ENCODE peak calls at places on chromosomes 1 and 21, in six cellular contexts. S, L, B, D, J and C are unnamed samples.

GRCh38 chr21:46002841-46003574 is 21.4 kb downstream of the COL6A1 start:
- DNase-seq in S (peak), L (peak), D (no peak), B (no peak), J (peak), C (no peak)

GRCh38 chr1:18597159-18598042 is 33.2 kb upstream of the PAX7 start:
- DNase-seq in J (peak), S (peak), L (peak), D (peak), B (peak), C (no peak)

GRCh38 chr1:64111787-64112186 is 91.6 kb upstream of the UBE2U start:
- DNase-seq in B (no peak), J (no peak), S (no peak), D (no peak), L (no peak), C (no peak)

GRCh38 chr21:29737188-29737587 is 202.6 kb downstream of the GRIK1 start:
- DNase-seq in J (no peak), S (no peak), B (no peak), L (no peak), D (no peak), C (no peak)

GRCh38 chr1:11838349-11839272 is 9.0 kb downstream of the NPPA start:
- DNase-seq in D (peak), J (peak), L (peak), B (peak), S (peak), C (peak)

GRCh38 chr1:151146072-151146415 is 387 bp downstream of the SEMA6C start:
- DNase-seq in S (no peak), L (no peak), D (no peak), B (peak), J (no peak), C (no peak)

GRCh38 chr21:21246007-21246406 is 247.8 kb downstream of the NCAM2 start:
- DNase-seq in L (no peak), S (no peak), D (no peak), B (no peak), J (no peak), C (no peak)

GRCh38 chr1:99728494-99729235 is 37.8 kb downstream of the FRRS1 start:
- DNase-seq in J (peak), B (peak), L (no peak), D (peak), S (no peak), C (no peak)

GRCh38 chr1:204181116-204181515 is 15.0 kb upstream of the REN start:
- DNase-seq in L (no peak), J (no peak), D (no peak), B (no peak), S (no peak), C (no peak)

GRCh38 chr1:212396638-212397037 is 18.0 kb downstream of the PACC1 start:
- DNase-seq in B (no peak), J (no peak), D (no peak), S (no peak), L (no peak), C (no peak)

GRCh38 chr21:35204850-35205564 is 155.9 kb upstream of the RUNX1 start:
- DNase-seq in D (no peak), S (peak), B (peak), J (peak), L (peak), C (no peak)

GRCh38 chr1:168958562-168959289 is 147.8 kb upstream of the ATP1B1 start:
- DNase-seq in S (no peak), B (peak), L (no peak), D (no peak), J (no peak), C (no peak)

GRCh38 chr21:43741425-43742096 is 22.6 kb downstream of the PDXK start:
- DNase-seq in B (no peak), L (no peak), S (no peak), D (no peak), J (no peak), C (no peak)

GRCh38 chr1:116466810-116467557 is 93.9 kb downstream of the ATP1A1 start:
- DNase-seq in B (no peak), L (no peak), D (no peak), S (no peak), J (no peak), C (no peak)

GRCh38 chr1:225746361-225747179 is 31.1 kb upstream of the SRP9 start:
- DNase-seq in B (peak), L (peak), J (peak), S (peak), D (peak), C (no peak)

GRCh38 chr1:107883562-107883961 is 81.4 kb downstream of the VAV3 start:
- DNase-seq in J (no peak), L (no peak), S (peak), B (no peak), D (no peak), C (no peak)

GRCh38 chr1:198203434-198203833 is 46.6 kb downstream of the NEK7 start:
- DNase-seq in L (no peak), S (no peak), D (no peak), J (no peak), B (no peak), C (no peak)

GRCh38 chr1:17438977-17439249 is 564 bp downstream of the RCC2 start:
- DNase-seq in J (peak), L (no peak), B (no peak), S (no peak), D (no peak), C (no peak)

GRCh38 chr21:44487831-44488230 is 32.5 kb downstream of the LRRC3 start:
- DNase-seq in J (no peak), B (peak), L (no peak), D (peak), S (no peak), C (no peak)

GRCh38 chr21:42122808-42123207 is 51.7 kb downstream of the UMODL1 start:
- DNase-seq in D (no peak), S (peak), J (peak), L (no peak), B (no peak), C (no peak)

GRCh38 chr1:185045793-185046441 is 559 bp downstream of the RNF2 start:
- DNase-seq in D (peak), B (peak), L (peak), J (peak), S (peak), C (peak)

GRCh38 chr1:119651133-119651532 is 3.1 kb upstream of the ZNF697 start:
- DNase-seq in J (no peak), S (no peak), L (no peak), D (no peak), B (no peak), C (no peak)

GRCh38 chr1:119647228-119647733 is 785 bp downstream of the ZNF697 start:
- DNase-seq in J (peak), S (no peak), D (no peak), L (no peak), B (no peak), C (no peak)

GRCh38 chr1:119646521-119647227 is 1.4 kb downstream of the ZNF697 start:
- DNase-seq in D (no peak), J (no peak), B (peak), S (no peak), L (no peak), C (no peak)

GRCh38 chr1:119648620-119649004 is 546 bp upstream of the ZNF697 start:
- DNase-seq in S (no peak), L (no peak), D (no peak), J (no peak), B (no peak), C (no peak)

DNA sequence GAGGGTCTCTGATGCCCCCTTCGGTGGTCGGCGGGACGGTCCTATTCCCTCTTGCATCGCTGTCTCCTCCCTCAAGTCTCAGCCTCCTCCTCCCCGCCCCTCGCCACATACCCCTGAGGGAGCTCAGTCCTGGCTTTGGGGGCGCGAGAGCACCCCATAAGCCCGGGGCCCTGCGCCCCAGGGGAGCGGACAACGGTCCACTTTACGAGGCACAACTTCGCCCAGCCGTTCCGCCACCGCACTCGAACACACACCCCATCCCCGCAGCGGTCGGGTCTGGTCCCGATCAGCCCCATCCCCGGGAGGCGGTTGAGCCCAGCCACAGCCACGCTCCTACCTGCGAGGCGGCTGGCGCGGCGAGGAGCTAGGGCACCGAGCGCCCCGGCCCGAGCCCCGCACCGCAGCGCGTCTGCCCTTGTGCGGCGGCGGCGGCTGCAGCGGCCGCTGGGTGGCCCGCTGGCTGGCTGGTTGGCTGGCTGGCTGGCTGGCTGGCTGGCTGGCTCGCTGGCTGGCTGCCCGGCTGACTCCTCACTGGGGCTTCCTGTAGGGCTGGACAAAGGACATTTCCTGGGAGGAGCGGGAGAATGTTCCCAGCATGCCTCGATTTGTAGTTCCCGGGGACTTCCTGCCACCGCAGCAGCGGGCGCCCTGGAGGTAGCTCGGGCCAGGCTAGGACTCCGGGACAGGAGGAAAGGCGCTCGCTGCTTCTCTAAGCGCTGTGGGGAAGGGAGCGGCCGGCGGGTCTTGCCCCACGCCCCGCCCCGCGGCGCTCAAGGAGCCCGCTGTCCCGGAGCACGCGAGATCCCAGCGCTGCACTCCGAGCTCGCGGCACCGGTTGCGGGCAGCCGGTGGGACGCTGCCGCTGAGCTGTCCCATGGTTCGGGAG is at the start of gene ZNF697:
- DNase-seq in B (peak), S (peak), L (peak), J (peak), D (peak), C (peak)
- TF ChIP-seq POLR2A in B (peak), S (no peak), L (peak), J (no peak), D (peak), C (no peak)

GRCh38 chr1:77347646-77348045 is 65.8 kb downstream of the AK5 start:
- DNase-seq in J (no peak), B (peak), S (no peak), D (peak), L (no peak), C (no peak)

GRCh38 chr1:77350012-77350411 is 68.2 kb downstream of the AK5 start:
- DNase-seq in J (no peak), L (no peak), B (no peak), D (no peak), S (no peak), C (no peak)

GRCh38 chr1:77349275-77349674 is 67.5 kb downstream of the AK5 start:
- DNase-seq in D (no peak), J (no peak), B (no peak), S (no peak), L (no peak), C (no peak)

GRCh38 chr1:77342745-77343144 is 60.9 kb downstream of the AK5 start:
- DNase-seq in J (no peak), D (peak), B (no peak), L (no peak), S (no peak), C (no peak)

DNA sequence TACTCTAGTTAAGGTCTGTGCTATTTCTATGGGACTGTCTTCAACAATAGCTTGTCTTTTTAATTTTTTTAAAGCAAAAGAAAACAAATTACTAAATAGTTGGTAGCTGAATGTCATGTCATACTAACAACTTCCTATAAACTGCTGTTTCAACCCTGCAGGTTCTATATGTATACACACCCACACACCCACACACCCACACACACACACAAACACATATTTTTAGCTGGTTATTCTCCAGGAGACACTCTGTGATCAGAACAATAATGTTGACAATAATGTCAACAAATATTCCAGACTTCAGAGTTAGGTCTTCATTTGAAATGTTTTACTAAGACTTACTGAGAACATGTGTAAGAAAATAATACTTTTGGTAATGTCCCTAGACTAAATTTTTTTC is 66.7 kb downstream of the AK5 start:
- DNase-seq in B (no peak), J (no peak), L (no peak), D (no peak), S (no peak), C (no peak)
- TF ChIP-seq POLR2A in B (no peak), J (no peak), L (no peak), D (no peak), S (no peak), C (no peak)

GRCh38 chr1:228108742-228109072 is 392 bp downstream of the MRPL55 start:
- DNase-seq in D (no peak), S (no peak), B (no peak), J (no peak), L (no peak), C (no peak)

GRCh38 chr1:228106800-228107054 is 2.4 kb downstream of the MRPL55 start:
- DNase-seq in S (no peak), D (no peak), J (no peak), L (no peak), B (no peak), C (no peak)

GRCh38 chr1:228108055-228108690 is 926 bp downstream of the MRPL55 start:
- DNase-seq in L (no peak), B (no peak), S (no peak), J (no peak), D (no peak), C (no peak)

GRCh38 chr1:228105996-228106799 is 2.9 kb downstream of the MRPL55 start:
- DNase-seq in D (no peak), L (no peak), S (no peak), B (no peak), J (no peak), C (no peak)

DNA sequence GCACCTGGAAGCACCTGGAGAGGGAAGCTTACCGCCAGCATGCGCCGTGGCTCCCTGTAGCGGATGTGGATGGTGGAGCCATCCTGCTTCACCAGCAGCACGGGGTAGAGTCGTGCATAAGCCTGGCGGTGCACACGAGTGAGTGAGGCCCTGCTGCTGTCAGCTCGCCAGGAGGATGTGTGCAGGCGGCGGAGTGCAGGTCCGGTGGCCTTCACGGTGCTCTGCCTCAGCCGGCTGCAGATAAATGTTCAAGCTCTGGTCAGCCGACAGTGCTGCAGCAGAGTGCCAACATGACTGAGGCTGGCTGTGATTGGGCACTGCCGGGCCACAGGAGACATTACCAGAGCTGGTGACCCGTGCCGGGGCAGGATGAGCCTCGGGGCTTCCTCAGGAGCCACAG is 1.5 kb downstream of the MRPL55 start:
- DNase-seq in D (no peak), L (no peak), J (no peak), S (no peak), B (no peak), C (no peak)
- TF ChIP-seq POLR2A in D (no peak), L (no peak), J (no peak), S (no peak), B (no peak), C (no peak)

GRCh38 chr1:220235462-220235861 is 36.8 kb downstream of the RAB3GAP2 start:
- DNase-seq in L (no peak), B (no peak), S (no peak), D (peak), J (no peak), C (no peak)

GRCh38 chr1:220239213-220239612 is 33.0 kb downstream of the RAB3GAP2 start:
- DNase-seq in S (no peak), L (no peak), B (no peak), J (no peak), D (no peak), C (no peak)

DNA sequence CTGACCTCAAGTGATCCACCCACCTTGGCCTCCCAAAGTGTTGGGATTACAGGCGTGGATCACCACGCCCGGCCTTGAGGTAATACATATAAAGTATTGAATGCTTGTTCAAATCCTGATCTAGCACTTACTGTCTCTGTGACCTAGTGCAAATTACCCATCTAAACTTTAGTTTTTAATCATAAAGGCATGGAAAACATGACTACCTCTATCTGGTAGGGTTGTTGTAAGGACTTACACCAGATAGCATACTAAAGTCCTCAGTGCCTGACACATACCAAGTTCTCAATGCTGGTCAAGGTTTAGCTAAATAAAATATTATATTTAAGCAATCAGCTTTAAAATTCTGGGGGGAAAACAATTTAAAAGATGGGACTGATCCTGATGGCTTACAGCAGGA is 38.3 kb downstream of the RAB3GAP2 start:
- DNase-seq in J (no peak), D (no peak), B (no peak), L (no peak), S (no peak), C (no peak)
- TF ChIP-seq POLR2A in J (no peak), D (no peak), B (no peak), L (no peak), S (no peak), C (no peak)

GRCh38 chr1:111600886-111601386 is 18.7 kb upstream of the RAP1A start:
- DNase-seq in J (no peak), D (no peak), S (no peak), B (no peak), L (no peak), C (no peak)
- TF ChIP-seq POLR2A in J (no peak), D (no peak), S (no peak), B (no peak), L (no peak), C (peak)

GRCh38 chr1:39954870-39955546 is at the start of gene MFSD2A:
- DNase-seq in D (peak), L (peak), S (peak), B (peak), J (peak), C (peak)
- TF ChIP-seq POLR2A in D (peak), L (peak), S (no peak), B (no peak), J (no peak), C (peak)

GRCh38 chr1:26938004-26938658 is 16.6 kb downstream of the NUDC start:
- DNase-seq in J (peak), D (no peak), S (no peak), B (no peak), L (no peak), C (no peak)
- TF ChIP-seq POLR2A in J (no peak), D (no peak), S (no peak), B (no peak), L (no peak), C (no peak)

GRCh38 chr1:45215485-45216199 is 9.2 kb upstream of the ZSWIM5 start:
- DNase-seq in S (no peak), D (no peak), L (no peak), B (no peak), J (no peak), C (no peak)
- TF ChIP-seq POLR2A in S (no peak), D (no peak), L (no peak), B (no peak), J (no peak), C (no peak)

GRCh38 chr1:29856663-29857224 is 620.4 kb downstream of the PTPRU start:
- DNase-seq in D (no peak), B (no peak), J (no peak), S (no peak), L (no peak), C (no peak)
- TF ChIP-seq POLR2A in D (no peak), B (no peak), J (no peak), S (no peak), L (no peak), C (no peak)